ENCODE peak calls at places on chromosomes 6 and 20, in ten cellular contexts. C is PC-9, N is tibial artery, P is mammary epithelial cell, Y is heart left ventricle, J is foreskin fibroblast, L is SJSA1, G is A549, O is WERI-Rb-1, K is right cardiac atrium. Z is an unnamed sample.
A peak's percentile ranks its signal among the peaks of the same experiment; 100 is the strongest.

GRCh38 chr6:108735310-108735990 is 112.8 kb upstream of the ARMC2 start:
- DNase-seq in G (no peak), O (no peak), J (no peak), Y (no peak), L (no peak), N (no peak), C (peak; percentile 72), K (no peak), P (peak; percentile 72), Z (no peak)

GRCh38 chr6:36753671-36754485 is 56.3 kb downstream of the RAB44 start:
- DNase-seq in G (no peak), K (no peak), P (no peak), L (no peak), C (no peak), Y (no peak), O (peak; percentile 48), N (no peak), J (no peak), Z (no peak)

GRCh38 chr6:26571592-26572296 is 25.0 kb upstream of the ABT1 start:
- DNase-seq in Y (peak; percentile 37), L (peak; percentile 76), O (peak; percentile 77), N (peak; percentile 52), G (peak; percentile 90), P (peak; percentile 86), C (peak; percentile 76), K (peak; percentile 76), J (peak; percentile 78), Z (peak; percentile 44)

GRCh38 chr6:26394289-26394688 is 7.8 kb upstream of the BTN3A1 start:
- DNase-seq in J (peak; percentile 67), O (no peak), C (peak; percentile 65), N (no peak), P (peak; percentile 88), G (peak; percentile 55), K (no peak), Y (no peak), L (peak; percentile 73), Z (no peak)

GRCh38 chr6:54301770-54302169 is 6.5 kb upstream of the TINAG start:
- DNase-seq in J (no peak), P (no peak), L (no peak), O (no peak), G (no peak), Y (no peak), K (no peak), N (no peak), C (no peak), Z (no peak)

GRCh38 chr6:131225959-131226358 is 90.7 kb downstream of the AKAP7 start:
- DNase-seq in O (no peak), P (no peak), C (no peak), Y (no peak), J (no peak), L (no peak), G (no peak), N (no peak), K (no peak), Z (no peak)

GRCh38 chr6:125585470-125585869 is 164.0 kb upstream of the HEY2 start:
- DNase-seq in P (no peak), G (no peak), Y (no peak), N (no peak), J (no peak), C (no peak), O (no peak), K (no peak), L (no peak), Z (no peak)

GRCh38 chr6:111201155-111201554 is 113.9 kb downstream of the SLC16A10 start:
- DNase-seq in K (no peak), L (no peak), O (no peak), C (no peak), G (no peak), Y (no peak), P (no peak), N (no peak), J (no peak), Z (no peak)

GRCh38 chr6:113855500-113856010 is 1.6 kb upstream of the MARCKS start:
- DNase-seq in K (peak; percentile 73), G (peak; percentile 32), N (peak; percentile 23), O (peak; percentile 59), J (peak; percentile 21), C (peak; percentile 22), P (peak; percentile 34), L (no peak), Y (peak; percentile 21), Z (peak; percentile 17)

GRCh38 chr6:81863123-81863522 is 110.6 kb upstream of the TENT5A start:
- DNase-seq in O (no peak), P (no peak), K (no peak), L (no peak), Y (no peak), G (no peak), C (no peak), J (no peak), N (no peak), Z (no peak)

GRCh38 chr20:59403261-59403961 is 103.0 kb downstream of the EDN3 start:
- DNase-seq in L (no peak), O (peak; percentile 63), G (peak; percentile 29), Y (peak; percentile 44), J (peak; percentile 1), P (no peak), C (peak; percentile 31), K (peak; percentile 74), N (no peak), Z (peak; percentile 36)
- H3K4me3 ChIP-seq in L (no peak overlapping the region), O (peak overlapping the region; percentile 21), G (peak overlapping the region; percentile 28), Y (peak overlapping the region; percentile 3), J (no peak overlapping the region), P (no peak overlapping the region), C (no peak overlapping the region), K (no peak overlapping the region), N (no peak overlapping the region), Z (peak overlapping the region; percentile 40)

DNA sequence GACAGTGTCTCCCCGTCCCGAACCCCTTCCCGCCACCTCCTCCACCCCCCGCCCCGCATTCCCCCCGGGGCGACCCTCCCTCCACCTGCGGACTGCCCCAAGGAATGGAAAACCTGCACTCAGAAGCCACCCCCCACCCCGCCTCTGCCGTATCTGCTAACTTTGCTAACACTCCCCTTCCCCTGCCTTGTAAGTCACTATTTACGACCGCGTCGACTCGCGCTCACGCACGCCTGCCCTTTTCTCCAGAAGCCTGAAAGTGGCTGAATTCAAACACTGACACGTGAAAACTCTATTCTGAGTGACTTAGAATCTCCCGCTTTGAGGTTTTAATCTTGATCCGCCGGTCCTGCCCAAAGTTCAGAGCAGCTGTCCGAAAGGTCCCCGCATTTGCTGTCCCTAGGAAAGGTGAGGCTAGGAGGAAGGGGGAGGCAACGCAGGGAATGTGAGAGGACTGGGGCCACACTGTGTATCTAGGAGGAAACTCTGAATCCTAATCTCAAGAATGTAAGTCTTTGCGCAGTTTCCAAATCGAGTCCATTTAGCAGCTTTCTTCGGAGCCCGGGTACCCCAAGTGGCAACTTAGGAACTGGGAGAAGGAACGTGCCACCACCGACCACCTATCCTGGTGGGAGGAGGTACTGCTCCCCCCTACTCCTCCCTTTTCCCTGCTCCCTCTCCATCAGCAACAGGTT is 9.3 kb upstream of the POU3F2 start:
- DNase-seq in C (no peak), P (no peak), K (no peak), G (no peak), L (no peak), N (no peak), Y (no peak), O (no peak), J (no peak), Z (no peak)
- H3K4me3 ChIP-seq in C (no peak overlapping the region), P (no peak overlapping the region), K (peak overlapping the region; percentile 19), G (peak overlapping the region; percentile 15), L (no peak overlapping the region), N (no peak overlapping the region), Y (no peak overlapping the region), O (peak overlapping the region; percentile 43), J (no peak overlapping the region), Z (peak overlapping the region; percentile 45)

DNA sequence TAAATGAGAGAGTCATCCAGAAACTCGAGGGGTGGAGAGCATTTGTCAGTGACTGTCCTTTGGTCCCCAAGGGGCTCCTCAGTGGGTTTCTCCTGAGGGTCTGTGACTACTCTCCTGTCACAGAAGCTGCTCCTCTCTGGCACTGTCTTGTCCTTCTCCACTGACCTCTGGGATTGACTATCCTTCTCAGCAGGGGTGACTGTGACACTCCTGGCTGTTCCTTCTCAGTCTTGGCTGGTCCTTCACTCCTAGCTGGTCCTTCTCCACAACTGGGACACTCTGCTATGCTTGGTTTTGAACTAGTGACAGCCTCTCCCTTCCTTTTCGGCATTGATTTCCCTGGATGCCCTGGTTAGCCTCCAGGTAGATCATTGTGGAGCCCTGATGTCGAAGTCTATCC is 33.5 kb downstream of the DYNLT1 start:
- DNase-seq in P (no peak), O (no peak), K (no peak), G (no peak), C (no peak), J (no peak), L (no peak), N (no peak), Y (no peak), Z (no peak)
- H3K4me3 ChIP-seq in P (no peak overlapping the region), O (no peak overlapping the region), K (no peak overlapping the region), G (no peak overlapping the region), C (no peak overlapping the region), J (no peak overlapping the region), L (no peak overlapping the region), N (peak overlapping the region; percentile 6), Y (no peak overlapping the region), Z (no peak overlapping the region)

GRCh38 chr6:44545224-44545623 is 157.7 kb downstream of the CDC5L start:
- DNase-seq in K (no peak), Y (no peak), J (no peak), G (no peak), C (no peak), O (no peak), N (no peak), L (no peak), P (no peak), Z (no peak)

GRCh38 chr6:44543664-44544063 is 156.2 kb downstream of the CDC5L start:
- DNase-seq in G (no peak), J (no peak), Y (peak; percentile 0), N (no peak), K (no peak), P (no peak), L (no peak), C (no peak), O (no peak), Z (no peak)

GRCh38 chr6:44540881-44541280 is 153.4 kb downstream of the CDC5L start:
- DNase-seq in J (no peak), G (no peak), P (no peak), C (no peak), K (no peak), Y (no peak), O (no peak), N (no peak), L (peak; percentile 23), Z (no peak)

GRCh38 chr6:44539701-44540100 is 152.2 kb downstream of the CDC5L start:
- DNase-seq in O (no peak), G (no peak), P (peak; percentile 35), C (no peak), J (no peak), N (no peak), K (no peak), Y (no peak), L (peak; percentile 19), Z (no peak)

DNA sequence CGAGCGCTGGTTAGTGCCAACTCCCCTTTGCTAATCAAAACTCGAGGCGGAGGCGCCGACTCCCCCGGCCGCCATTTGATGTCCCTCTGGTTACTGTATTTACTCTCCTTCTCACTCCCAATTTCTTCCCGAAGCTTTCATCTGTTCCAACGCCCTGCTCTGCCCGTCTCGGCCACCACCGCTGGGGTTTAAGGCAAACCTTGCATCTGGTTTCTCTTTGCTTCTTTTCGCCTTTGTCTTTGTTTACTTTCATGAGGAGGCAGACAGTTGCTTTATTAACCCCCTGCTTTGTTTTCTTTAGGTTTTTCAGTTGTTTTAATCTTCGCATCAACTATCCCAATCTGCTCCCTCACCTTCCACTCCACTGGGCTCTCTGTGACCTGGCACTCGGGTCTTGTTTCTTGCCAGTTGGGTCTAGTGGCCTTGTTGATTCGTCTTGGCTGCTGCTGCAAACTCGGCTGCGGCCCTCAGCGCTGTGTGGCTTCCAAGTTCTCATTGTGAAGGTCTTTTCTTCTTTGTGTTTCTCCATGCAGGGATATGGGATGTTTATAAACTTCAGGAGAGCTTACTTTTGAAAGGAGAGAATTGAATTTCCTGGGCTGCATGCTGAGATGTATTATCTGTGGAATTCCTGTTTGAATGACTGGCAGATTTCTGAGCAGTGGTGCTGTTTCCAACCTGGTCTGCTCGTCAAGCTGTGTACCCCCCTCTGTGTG is 155.1 kb downstream of the CDC5L start:
- DNase-seq in C (no peak), P (no peak), G (no peak), N (no peak), L (peak; percentile 58), J (no peak), O (peak; percentile 5), Y (peak; percentile 9), K (peak; percentile 77), Z (no peak)
- H3K4me3 ChIP-seq in C (no peak overlapping the region), P (no peak overlapping the region), G (no peak overlapping the region), N (no peak overlapping the region), L (peak overlapping the region; percentile 27), J (peak overlapping the region; percentile 19), O (no peak overlapping the region), Y (peak overlapping the region; percentile 12), K (peak overlapping the region; percentile 26), Z (no peak overlapping the region)

Z was measured in left ventricle myocardium inferior.